ENCODE peak calls at places on chromosomes 12 and 14, in nine cellular contexts. One of them, this sample, is unnamed.

GRCh38 chr14:76381817-76382494 is 6.0 kb downstream of the ESRRB start:
- DNase-seq in H1: no peak
- DNase-seq in nucleus accumbens: no peak
- DNase-seq in posterior cingulate gyrus: no peak
- DNase-seq in substantia nigra: no peak
- DNase-seq in mesendoderm: no peak
- DNase-seq in GM23338: no peak
- DNase-seq in aorta: no peak
- DNase-seq in GM12878: no peak
- DNase-seq in this sample: no peak

GRCh38 chr12:13205809-13206559 is 9.5 kb downstream of the EMP1 start:
- DNase-seq in H1: no peak
- DNase-seq in nucleus accumbens: no peak
- DNase-seq in posterior cingulate gyrus: no peak
- DNase-seq in substantia nigra: no peak
- DNase-seq in mesendoderm: peak
- DNase-seq in GM23338: no peak
- DNase-seq in aorta: no peak
- DNase-seq in GM12878: no peak
- DNase-seq in this sample: no peak

GRCh38 chr12:15273896-15274295 is 48.4 kb upstream of the PTPRO start:
- DNase-seq in H1: no peak
- DNase-seq in nucleus accumbens: no peak
- DNase-seq in posterior cingulate gyrus: no peak
- DNase-seq in substantia nigra: no peak
- DNase-seq in mesendoderm: no peak
- DNase-seq in GM23338: no peak
- DNase-seq in aorta: no peak
- DNase-seq in GM12878: no peak
- DNase-seq in this sample: no peak

GRCh38 chr12:76871082-76871481 is 7.7 kb downstream of the CSRP2 start:
- DNase-seq in H1: no peak
- DNase-seq in nucleus accumbens: no peak
- DNase-seq in posterior cingulate gyrus: no peak
- DNase-seq in substantia nigra: no peak
- DNase-seq in mesendoderm: no peak
- DNase-seq in GM23338: no peak
- DNase-seq in aorta: no peak
- DNase-seq in GM12878: no peak
- DNase-seq in this sample: no peak

GRCh38 chr12:3149505-3150307 is 72.5 kb downstream of the TSPAN9 start:
- DNase-seq in H1: no peak
- DNase-seq in nucleus accumbens: no peak
- DNase-seq in posterior cingulate gyrus: no peak
- DNase-seq in substantia nigra: no peak
- DNase-seq in mesendoderm: no peak
- DNase-seq in GM23338: no peak
- DNase-seq in aorta: no peak
- DNase-seq in GM12878: no peak
- DNase-seq in this sample: no peak

GRCh38 chr12:27185234-27186045 is 58.6 kb upstream of the STK38L start:
- DNase-seq in H1: no peak
- DNase-seq in nucleus accumbens: no peak
- DNase-seq in posterior cingulate gyrus: no peak
- DNase-seq in substantia nigra: no peak
- DNase-seq in mesendoderm: no peak
- DNase-seq in GM23338: no peak
- DNase-seq in aorta: no peak
- DNase-seq in GM12878: peak
- DNase-seq in this sample: no peak

GRCh38 chr14:76880432-76880831 is 54.2 kb downstream of the LRRC74A start:
- DNase-seq in H1: no peak
- DNase-seq in nucleus accumbens: no peak
- DNase-seq in posterior cingulate gyrus: no peak
- DNase-seq in substantia nigra: no peak
- DNase-seq in mesendoderm: no peak
- DNase-seq in GM23338: no peak
- DNase-seq in aorta: no peak
- DNase-seq in GM12878: no peak
- DNase-seq in this sample: no peak

GRCh38 chr12:102567031-102567985 is 86.9 kb upstream of the IGF1 start:
- DNase-seq in H1: no peak
- DNase-seq in nucleus accumbens: no peak
- DNase-seq in posterior cingulate gyrus: no peak
- DNase-seq in substantia nigra: no peak
- DNase-seq in mesendoderm: peak
- DNase-seq in GM23338: no peak
- DNase-seq in aorta: no peak
- DNase-seq in GM12878: no peak
- DNase-seq in this sample: no peak

GRCh38 chr14:48622980-48623379 is 947.6 kb upstream of the MDGA2 start:
- DNase-seq in H1: no peak
- DNase-seq in nucleus accumbens: no peak
- DNase-seq in posterior cingulate gyrus: no peak
- DNase-seq in substantia nigra: no peak
- DNase-seq in mesendoderm: no peak
- DNase-seq in GM23338: no peak
- DNase-seq in aorta: no peak
- DNase-seq in GM12878: no peak
- DNase-seq in this sample: no peak

GRCh38 chr12:13503094-13503835 is 306.7 kb downstream of the EMP1 start:
- DNase-seq in H1: no peak
- DNase-seq in nucleus accumbens: no peak
- DNase-seq in posterior cingulate gyrus: no peak
- DNase-seq in substantia nigra: no peak
- DNase-seq in mesendoderm: peak
- DNase-seq in GM23338: no peak
- DNase-seq in aorta: no peak
- DNase-seq in GM12878: no peak
- DNase-seq in this sample: no peak

GRCh38 chr12:69254046-69254445 is 14.7 kb downstream of the CPSF6 start:
- DNase-seq in H1: no peak
- DNase-seq in nucleus accumbens: no peak
- DNase-seq in posterior cingulate gyrus: no peak
- DNase-seq in substantia nigra: no peak
- DNase-seq in mesendoderm: peak
- DNase-seq in GM23338: peak
- DNase-seq in aorta: no peak
- DNase-seq in GM12878: peak
- DNase-seq in this sample: no peak

GRCh38 chr12:71787574-71787973 is 32.9 kb downstream of the RAB21 start:
- DNase-seq in H1: no peak
- DNase-seq in nucleus accumbens: no peak
- DNase-seq in posterior cingulate gyrus: no peak
- DNase-seq in substantia nigra: no peak
- DNase-seq in mesendoderm: no peak
- DNase-seq in GM23338: no peak
- DNase-seq in aorta: no peak
- DNase-seq in GM12878: no peak
- DNase-seq in this sample: no peak

GRCh38 chr12:68445836-68446235 is 113.7 kb upstream of the MDM1 start:
- DNase-seq in H1: no peak
- DNase-seq in nucleus accumbens: no peak
- DNase-seq in posterior cingulate gyrus: no peak
- DNase-seq in substantia nigra: no peak
- DNase-seq in mesendoderm: no peak
- DNase-seq in GM23338: no peak
- DNase-seq in aorta: no peak
- DNase-seq in GM12878: no peak
- DNase-seq in this sample: no peak

GRCh38 chr14:78763746-78764145 is 593.6 kb downstream of the NRXN3 start:
- DNase-seq in H1: no peak
- DNase-seq in nucleus accumbens: no peak
- DNase-seq in posterior cingulate gyrus: no peak
- DNase-seq in substantia nigra: no peak
- DNase-seq in mesendoderm: peak
- DNase-seq in GM23338: no peak
- DNase-seq in aorta: no peak
- DNase-seq in GM12878: no peak
- DNase-seq in this sample: no peak

GRCh38 chr12:3247596-3248270 is 170.6 kb downstream of the TSPAN9 start:
- DNase-seq in H1: no peak
- DNase-seq in nucleus accumbens: no peak
- DNase-seq in posterior cingulate gyrus: no peak
- DNase-seq in substantia nigra: no peak
- DNase-seq in mesendoderm: peak
- DNase-seq in GM23338: no peak
- DNase-seq in aorta: no peak
- DNase-seq in GM12878: no peak
- DNase-seq in this sample: no peak

GRCh38 chr12:106760184-106760531 is 14.3 kb upstream of the RIC8B start:
- DNase-seq in H1: no peak
- DNase-seq in nucleus accumbens: no peak
- DNase-seq in posterior cingulate gyrus: no peak
- DNase-seq in substantia nigra: no peak
- DNase-seq in mesendoderm: peak
- DNase-seq in GM23338: peak
- DNase-seq in aorta: peak
- DNase-seq in GM12878: peak
- DNase-seq in this sample: peak

GRCh38 chr14:33918256-33918655 is 32.6 kb downstream of the EGLN3 start:
- DNase-seq in H1: no peak
- DNase-seq in nucleus accumbens: no peak
- DNase-seq in posterior cingulate gyrus: no peak
- DNase-seq in substantia nigra: no peak
- DNase-seq in mesendoderm: no peak
- DNase-seq in GM23338: no peak
- DNase-seq in aorta: no peak
- DNase-seq in GM12878: no peak
- DNase-seq in this sample: no peak

GRCh38 chr12:71938728-71939385 is at the start of gene TPH2:
- DNase-seq in H1: peak
- DNase-seq in nucleus accumbens: no peak
- DNase-seq in posterior cingulate gyrus: peak
- DNase-seq in substantia nigra: peak
- DNase-seq in mesendoderm: peak
- DNase-seq in GM23338: peak
- DNase-seq in aorta: peak
- DNase-seq in GM12878: no peak
- DNase-seq in this sample: peak

GRCh38 chr14:38262844-38263243 is 7.0 kb upstream of the CLEC14A start:
- DNase-seq in H1: no peak
- DNase-seq in nucleus accumbens: no peak
- DNase-seq in posterior cingulate gyrus: no peak
- DNase-seq in substantia nigra: no peak
- DNase-seq in mesendoderm: no peak
- DNase-seq in GM23338: no peak
- DNase-seq in aorta: no peak
- DNase-seq in GM12878: no peak
- DNase-seq in this sample: no peak

GRCh38 chr14:104276435-104276834 is 138.0 kb downstream of the KIF26A start:
- DNase-seq in H1: no peak
- DNase-seq in nucleus accumbens: no peak
- DNase-seq in posterior cingulate gyrus: no peak
- DNase-seq in substantia nigra: no peak
- DNase-seq in mesendoderm: no peak
- DNase-seq in GM23338: no peak
- DNase-seq in aorta: no peak
- DNase-seq in GM12878: no peak
- DNase-seq in this sample: no peak

GRCh38 chr14:61611880-61612630 is 83.3 kb upstream of the HIF1A start:
- DNase-seq in H1: no peak
- DNase-seq in nucleus accumbens: no peak
- DNase-seq in posterior cingulate gyrus: no peak
- DNase-seq in substantia nigra: no peak
- DNase-seq in mesendoderm: no peak
- DNase-seq in GM23338: no peak
- DNase-seq in aorta: no peak
- DNase-seq in GM12878: no peak
- DNase-seq in this sample: no peak

GRCh38 chr12:90460681-90461080 is 494.3 kb downstream of the CCER1 start:
- DNase-seq in H1: no peak
- DNase-seq in nucleus accumbens: no peak
- DNase-seq in posterior cingulate gyrus: no peak
- DNase-seq in substantia nigra: no peak
- DNase-seq in mesendoderm: no peak
- DNase-seq in GM23338: no peak
- DNase-seq in aorta: no peak
- DNase-seq in GM12878: no peak
- DNase-seq in this sample: no peak